ENCODE peak calls at places on chromosomes 13 and 19, in six cellular contexts. One of them, this sample, is unnamed.

GRCh38 chr19:18865973-18866799 is 29.8 kb downstream of the CERS1 start:
- DNase-seq in hypothalamus: peak; percentile 19
- DNase-seq in fibroblast of lung: peak; percentile 47
- DNase-seq in kidney tubule cell: peak; percentile 45
- DNase-seq in OCI-LY7: peak; percentile 70
- DNase-seq in T-helper 1 cell: peak; percentile 38
- DNase-seq in this sample: peak; percentile 44

GRCh38 chr13:71864094-71864980 is 2.7 kb downstream of the DACH1 start:
- DNase-seq in hypothalamus: no peak
- DNase-seq in OCI-LY7: no peak
- DNase-seq in T-helper 1 cell: no peak
- DNase-seq in kidney tubule cell: no peak
- DNase-seq in fibroblast of lung: peak; percentile 43
- DNase-seq in this sample: no peak

GRCh38 chr13:79742923-79743322 is 262.0 kb downstream of the NDFIP2 start:
- DNase-seq in T-helper 1 cell: no peak
- DNase-seq in OCI-LY7: no peak
- DNase-seq in hypothalamus: no peak
- DNase-seq in kidney tubule cell: no peak
- DNase-seq in fibroblast of lung: no peak
- DNase-seq in this sample: no peak

GRCh38 chr13:29583073-29583785 is 12.3 kb downstream of the SLC7A1 start:
- DNase-seq in kidney tubule cell: peak; percentile 94
- DNase-seq in T-helper 1 cell: no peak
- DNase-seq in fibroblast of lung: no peak
- DNase-seq in hypothalamus: no peak
- DNase-seq in OCI-LY7: no peak
- DNase-seq in this sample: peak; percentile 74

GRCh38 chr19:42226886-42227285 is 6.8 kb downstream of the ZNF526 start:
- DNase-seq in fibroblast of lung: no peak
- DNase-seq in hypothalamus: no peak
- DNase-seq in kidney tubule cell: peak; percentile 14
- DNase-seq in T-helper 1 cell: no peak
- DNase-seq in OCI-LY7: no peak
- DNase-seq in this sample: no peak

GRCh38 chr13:20718958-20719566 is 15.6 kb downstream of the IL17D start:
- DNase-seq in hypothalamus: no peak
- DNase-seq in OCI-LY7: no peak
- DNase-seq in T-helper 1 cell: no peak
- DNase-seq in fibroblast of lung: no peak
- DNase-seq in kidney tubule cell: no peak
- DNase-seq in this sample: no peak

GRCh38 chr19:18262917-18263316 is 11.3 kb downstream of the IQCN start:
- DNase-seq in hypothalamus: no peak
- DNase-seq in kidney tubule cell: no peak
- DNase-seq in T-helper 1 cell: no peak
- DNase-seq in fibroblast of lung: no peak
- DNase-seq in OCI-LY7: no peak
- DNase-seq in this sample: no peak

GRCh38 chr19:656751-657559 is 6.1 kb downstream of the RNF126 start:
- DNase-seq in T-helper 1 cell: no peak
- DNase-seq in hypothalamus: no peak
- DNase-seq in kidney tubule cell: no peak
- DNase-seq in OCI-LY7: no peak
- DNase-seq in fibroblast of lung: no peak
- DNase-seq in this sample: no peak

GRCh38 chr13:27389891-27390290 is 34.5 kb upstream of the GTF3A start:
- DNase-seq in fibroblast of lung: no peak
- DNase-seq in OCI-LY7: no peak
- DNase-seq in hypothalamus: no peak
- DNase-seq in T-helper 1 cell: no peak
- DNase-seq in kidney tubule cell: no peak
- DNase-seq in this sample: no peak

GRCh38 chr19:27676877-27677276 is 1536.1 kb downstream of the UQCRFS1 start:
- DNase-seq in fibroblast of lung: no peak
- DNase-seq in T-helper 1 cell: no peak
- DNase-seq in kidney tubule cell: no peak
- DNase-seq in hypothalamus: no peak
- DNase-seq in OCI-LY7: no peak
- DNase-seq in this sample: no peak

GRCh38 chr19:38544569-38545315 is 73.0 kb downstream of the MAP4K1 start:
- DNase-seq in fibroblast of lung: no peak
- DNase-seq in OCI-LY7: peak; percentile 89
- DNase-seq in kidney tubule cell: no peak
- DNase-seq in T-helper 1 cell: no peak
- DNase-seq in hypothalamus: no peak
- DNase-seq in this sample: peak; percentile 59

GRCh38 chr13:51731759-51732158 is 72.2 kb downstream of the DHRS12 start:
- DNase-seq in T-helper 1 cell: no peak
- DNase-seq in hypothalamus: no peak
- DNase-seq in OCI-LY7: no peak
- DNase-seq in fibroblast of lung: peak; percentile 83
- DNase-seq in kidney tubule cell: no peak
- DNase-seq in this sample: no peak

GRCh38 chr13:51317262-51317661 is 22.2 kb upstream of the SERPINE3 start:
- DNase-seq in T-helper 1 cell: no peak
- DNase-seq in hypothalamus: no peak
- DNase-seq in kidney tubule cell: peak; percentile 79
- DNase-seq in OCI-LY7: no peak
- DNase-seq in fibroblast of lung: peak; percentile 10
- DNase-seq in this sample: peak; percentile 2

GRCh38 chr19:35248310-35249145 is at the start of gene LSR:
- DNase-seq in kidney tubule cell: peak; percentile 96
- DNase-seq in T-helper 1 cell: peak; percentile 69
- DNase-seq in OCI-LY7: peak; percentile 99
- DNase-seq in fibroblast of lung: no peak
- DNase-seq in hypothalamus: no peak
- DNase-seq in this sample: peak; percentile 97

GRCh38 chr13:58884810-58885209 is 1253.3 kb downstream of the PCDH17 start:
- DNase-seq in T-helper 1 cell: no peak
- DNase-seq in kidney tubule cell: no peak
- DNase-seq in fibroblast of lung: no peak
- DNase-seq in hypothalamus: no peak
- DNase-seq in OCI-LY7: no peak
- DNase-seq in this sample: no peak

GRCh38 chr13:99417151-99417820 is 84.0 kb upstream of the TM9SF2 start:
- DNase-seq in hypothalamus: no peak
- DNase-seq in kidney tubule cell: no peak
- DNase-seq in fibroblast of lung: no peak
- DNase-seq in T-helper 1 cell: no peak
- DNase-seq in OCI-LY7: no peak
- DNase-seq in this sample: no peak

GRCh38 chr19:435056-435706 is 25.7 kb downstream of the SHC2 start:
- DNase-seq in kidney tubule cell: no peak
- DNase-seq in hypothalamus: no peak
- DNase-seq in T-helper 1 cell: no peak
- DNase-seq in fibroblast of lung: no peak
- DNase-seq in OCI-LY7: no peak
- DNase-seq in this sample: no peak

GRCh38 chr13:93882086-93882651 is 597.3 kb downstream of the DCT start:
- DNase-seq in T-helper 1 cell: no peak
- DNase-seq in OCI-LY7: no peak
- DNase-seq in hypothalamus: no peak
- DNase-seq in fibroblast of lung: peak; percentile 52
- DNase-seq in kidney tubule cell: no peak
- DNase-seq in this sample: no peak

GRCh38 chr13:97616385-97616784 is 182.4 kb downstream of the RAP2A start:
- DNase-seq in kidney tubule cell: no peak
- DNase-seq in T-helper 1 cell: no peak
- DNase-seq in fibroblast of lung: no peak
- DNase-seq in hypothalamus: no peak
- DNase-seq in OCI-LY7: no peak
- DNase-seq in this sample: no peak

GRCh38 chr19:41705393-41706174 is 2.8 kb upstream of the CEACAM5 start:
- DNase-seq in kidney tubule cell: peak; percentile 60
- DNase-seq in T-helper 1 cell: no peak
- DNase-seq in hypothalamus: no peak
- DNase-seq in OCI-LY7: peak; percentile 13
- DNase-seq in fibroblast of lung: no peak
- DNase-seq in this sample: peak; percentile 50

This sample was measured in Caki2.